ENCODE peak calls at places on chromosomes 13 and 19, in six cellular contexts. E is mucosa of descending colon, G is GM13976, K is bronchial epithelial cell, F is heart left ventricle, O is stomach. P is an unnamed sample.

GRCh38 chr13:99962242-99962641 is 9.3 kb downstream of the ZIC5 start:
- DNase-seq in O (no peak), G (no peak), E (no peak), K (no peak), F (no peak), P (no peak)

GRCh38 chr19:7645159-7645558 is 8.2 kb downstream of the STXBP2 start:
- DNase-seq in K (no peak), G (no peak), O (no peak), E (no peak), F (no peak), P (no peak)

GRCh38 chr13:112968910-112969691 is at the start of gene MCF2L:
- DNase-seq in G (peak), K (peak), F (peak), O (peak), E (peak), P (peak)

GRCh38 chr13:42968906-42969305 is 23.1 kb downstream of the EPSTI1 start:
- DNase-seq in E (peak), G (no peak), F (no peak), K (peak), O (peak), P (no peak)

GRCh38 chr19:46016426-46017094 is 6.3 kb downstream of the PGLYRP1 start:
- DNase-seq in O (peak), K (peak), G (peak), E (peak), F (peak), P (peak)

GRCh38 chr19:45423033-45423588 is 606 bp downstream of the ERCC1 start:
- DNase-seq in E (no peak), K (no peak), O (no peak), F (no peak), G (no peak), P (no peak)

GRCh38 chr19:56301886-56302620 is 12.6 kb downstream of the ZSCAN5A start:
- DNase-seq in G (no peak), E (no peak), O (no peak), K (no peak), F (no peak), P (no peak)

GRCh38 chr19:38932425-38933179 is 1.9 kb downstream of the MRPS12 start:
- DNase-seq in G (no peak), K (peak), E (peak), F (no peak), O (no peak), P (peak)

GRCh38 chr13:48542581-48543341 is 9.9 kb upstream of the RCBTB2 start:
- DNase-seq in E (peak), G (no peak), O (peak), F (peak), K (no peak), P (no peak)

GRCh38 chr19:45842198-45842597 is 20.7 kb downstream of the SYMPK start:
- DNase-seq in K (no peak), E (no peak), O (no peak), F (no peak), G (no peak), P (no peak)

GRCh38 chr13:113900646-113901045 is 36.8 kb upstream of the GAS6 start:
- DNase-seq in G (no peak), F (no peak), E (no peak), K (no peak), O (no peak), P (no peak)

GRCh38 chr13:46149272-46150133 is 32.5 kb downstream of the LCP1 start:
- DNase-seq in K (peak), O (no peak), E (no peak), F (no peak), G (no peak), P (no peak)

GRCh38 chr13:51945149-51945548 is 66.1 kb downstream of the ATP7B start:
- DNase-seq in K (no peak), G (peak), O (no peak), F (no peak), E (no peak), P (peak)

GRCh38 chr19:48986211-48986610 is 6.9 kb downstream of the GYS1 start:
- DNase-seq in F (no peak), E (no peak), O (no peak), G (no peak), K (no peak), P (no peak)

GRCh38 chr13:96273196-96273595 is 183.3 kb downstream of the HS6ST3 start:
- DNase-seq in E (no peak), O (no peak), G (no peak), K (no peak), F (no peak), P (no peak)

GRCh38 chr13:30421093-30422055 is 919 bp upstream of the UBE2L5 start:
- DNase-seq in E (peak), F (peak), O (peak), G (peak), K (peak), P (peak)

GRCh38 chr19:50820086-50820485 is 3.5 kb downstream of the KLK1 start:
- DNase-seq in O (no peak), E (peak), K (no peak), F (no peak), G (peak), P (no peak)

GRCh38 chr13:98500963-98501421 is 75.9 kb downstream of the STK24 start:
- DNase-seq in K (no peak), G (peak), O (no peak), F (no peak), E (no peak), P (peak)

GRCh38 chr19:6500837-6501739 is 1.0 kb downstream of the TUBB4A start:
- DNase-seq in F (no peak), E (no peak), K (no peak), G (no peak), O (no peak), P (peak)

GRCh38 chr13:98386632-98387031 is 190.3 kb downstream of the STK24 start:
- DNase-seq in E (no peak), F (no peak), O (no peak), G (no peak), K (peak), P (no peak)

GRCh38 chr13:50171585-50172282 is 156.5 kb downstream of the KCNRG start:
- DNase-seq in F (no peak), G (no peak), E (no peak), K (no peak), O (no peak), P (no peak)

GRCh38 chr13:41767801-41768200 is 193.1 kb downstream of the VWA8 start:
- DNase-seq in G (no peak), E (no peak), O (no peak), F (no peak), K (no peak), P (no peak)

GRCh38 chr13:108897955-108898354 is 268.5 kb downstream of the MYO16 start:
- DNase-seq in E (no peak), O (no peak), G (no peak), F (no peak), K (no peak), P (no peak)

GRCh38 chr13:26946675-26947342 is 186.2 kb upstream of the GPR12 start:
- DNase-seq in O (no peak), G (peak), F (no peak), E (no peak), K (peak), P (peak)

GRCh38 chr13:59774511-59774911 is 389.2 kb downstream of the DIAPH3 start:
- DNase-seq in K (peak), G (no peak), O (no peak), F (no peak), E (no peak), P (no peak)

GRCh38 chr19:41299755-41300089 is 10.2 kb upstream of the CCDC97 start:
- DNase-seq in F (peak), O (peak), E (no peak), G (no peak), K (no peak), P (no peak)

GRCh38 chr19:45585158-45585577 is 566 bp upstream of the OPA3 start:
- DNase-seq in O (no peak), E (no peak), K (no peak), F (no peak), G (no peak), P (no peak)

GRCh38 chr19:55692681-55693081 is 17.7 kb downstream of the EPN1 start:
- DNase-seq in G (peak), E (no peak), O (no peak), K (no peak), F (no peak), P (no peak)

GRCh38 chr19:30865481-30865880 is 483.8 kb downstream of the TSHZ3 start:
- DNase-seq in O (no peak), E (no peak), K (no peak), F (no peak), G (no peak), P (no peak)

GRCh38 chr13:44744880-44745633 is 168.9 kb upstream of the TSC22D1 start:
- DNase-seq in F (no peak), G (no peak), E (no peak), K (peak), O (no peak), P (no peak)

GRCh38 chr19:15358918-15359317 is 20.7 kb downstream of the AKAP8 start:
- DNase-seq in K (no peak), O (no peak), G (no peak), F (no peak), E (no peak), P (no peak)

GRCh38 chr19:7427944-7428343 is 60.9 kb downstream of the PEX11G start:
- DNase-seq in E (no peak), K (no peak), G (no peak), O (no peak), F (no peak), P (no peak)

GRCh38 chr19:49929121-49929610 is at the start of the genes ATF5 and NUP62:
- DNase-seq in F (peak), G (peak), O (peak), E (peak), K (peak), P (peak)

GRCh38 chr19:55559684-55560083 is 14.3 kb upstream of the SBK3 start:
- DNase-seq in G (no peak), F (no peak), E (no peak), K (no peak), O (no peak), P (no peak)

GRCh38 chr13:44273991-44274810 is 99.4 kb upstream of the SERP2 start:
- DNase-seq in F (no peak), O (no peak), G (peak), E (peak), K (peak), P (peak)

GRCh38 chr13:87810920-87811344 is 139.8 kb downstream of the SLITRK5 start:
- DNase-seq in F (no peak), E (peak), G (no peak), O (no peak), K (no peak), P (no peak)

GRCh38 chr19:12669272-12670158 is 2.9 kb downstream of the WDR83 start:
- DNase-seq in K (peak), O (peak), G (peak), E (peak), F (peak), P (peak)
- TF ChIP-seq CTCF in K (no peak), O (peak), G (no peak), E (no peak), F (no peak), P (no peak)

DNA sequence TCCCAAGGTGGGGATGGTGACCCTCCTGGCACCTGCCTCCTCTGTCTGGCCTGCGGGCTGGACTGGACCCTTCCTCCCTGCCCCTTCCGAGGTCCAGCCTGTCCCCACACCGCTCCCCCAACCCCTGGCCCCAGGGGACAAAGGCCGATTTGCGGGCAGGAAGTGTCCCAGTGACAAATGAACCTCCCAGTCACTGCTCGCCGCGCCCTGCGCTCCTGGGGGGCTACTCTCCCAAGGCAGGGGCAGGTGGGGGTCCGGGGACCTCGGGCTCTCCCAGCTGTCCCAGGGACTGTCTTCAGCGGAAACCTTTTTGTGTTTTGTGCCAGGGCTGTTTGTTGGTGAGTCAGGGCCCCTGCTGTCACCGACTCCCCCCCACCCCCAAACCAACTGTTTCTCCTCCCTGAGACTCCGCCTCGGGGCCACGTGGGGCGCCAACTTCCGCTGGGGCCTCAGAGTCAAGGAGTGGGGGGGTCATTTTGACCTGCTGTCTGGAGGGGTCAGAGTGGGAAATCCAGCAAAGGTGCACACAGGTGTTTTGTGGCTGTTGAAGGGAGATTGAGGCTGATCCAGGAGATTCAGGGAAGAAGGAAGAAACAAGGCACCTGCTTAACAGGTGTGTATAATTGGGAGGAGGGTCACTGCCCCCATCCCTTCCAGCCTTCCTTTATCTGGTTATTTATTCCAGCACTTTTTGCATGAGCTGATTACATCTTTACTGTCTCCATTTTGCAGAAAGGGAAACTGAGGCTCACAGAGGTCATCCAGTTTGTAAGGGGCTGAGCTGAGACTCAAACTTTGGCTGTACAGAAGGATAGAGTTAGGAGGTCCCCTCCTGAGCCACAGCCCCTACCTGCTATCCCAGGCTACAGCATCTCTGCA is 831 bp downstream of the PGPEP1 start:
- DNase-seq in F (peak), K (no peak), E (peak), O (peak), G (peak), P (peak)
- TF ChIP-seq CTCF in F (no peak), K (no peak), E (no peak), O (no peak), G (no peak), P (no peak)

GRCh38 chr13:110960219-110960618 is 45.4 kb upstream of the ANKRD10 start:
- DNase-seq in K (no peak), F (no peak), G (no peak), O (no peak), E (no peak), P (no peak)

GRCh38 chr13:110953416-110953815 is 38.5 kb upstream of the ANKRD10 start:
- DNase-seq in E (no peak), F (no peak), G (no peak), O (no peak), K (no peak), P (no peak)

GRCh38 chr13:110953833-110954532 is 39.1 kb upstream of the ANKRD10 start:
- DNase-seq in E (no peak), G (no peak), O (no peak), F (no peak), K (no peak), P (no peak)

GRCh38 chr13:110957931-110958330 is 43.1 kb upstream of the ANKRD10 start:
- DNase-seq in K (no peak), O (no peak), G (no peak), E (no peak), F (no peak), P (no peak)

GRCh38 chr13:110957181-110957884 is 42.5 kb upstream of the ANKRD10 start:
- DNase-seq in F (no peak), K (no peak), E (no peak), O (no peak), G (no peak), P (no peak)
- TF ChIP-seq CTCF in F (no peak), K (peak), E (no peak), O (no peak), G (no peak), P (no peak)

GRCh38 chr13:25473864-25474263 is 102.1 kb downstream of the ATP8A2 start:
- DNase-seq in G (no peak), K (peak), O (no peak), F (no peak), E (no peak), P (no peak)

GRCh38 chr13:25469179-25469545 is 97.4 kb downstream of the ATP8A2 start:
- DNase-seq in O (no peak), G (no peak), E (no peak), F (no peak), K (no peak), P (no peak)

GRCh38 chr13:25466880-25467279 is 95.1 kb downstream of the ATP8A2 start:
- DNase-seq in G (no peak), F (no peak), E (no peak), K (no peak), O (no peak), P (no peak)

GRCh38 chr13:25463496-25463895 is 91.7 kb downstream of the ATP8A2 start:
- DNase-seq in F (no peak), O (no peak), E (no peak), G (no peak), K (peak), P (no peak)

GRCh38 chr13:25468330-25469178 is 96.8 kb downstream of the ATP8A2 start:
- DNase-seq in K (no peak), E (peak), G (peak), F (no peak), O (no peak), P (peak)
- TF ChIP-seq CTCF in K (no peak), E (no peak), G (no peak), F (no peak), O (no peak), P (no peak)